ENCODE peak calls at places on chromosomes 11 and 22, in eight cellular contexts. E is HCT116, B is OCI-LY7, S is HL-60, F is endothelial cell of umbilical vein, H is sigmoid colon, T is HFFc6, R is left lung. O is an unnamed sample.

GRCh38 chr22:46744581-46744980 is 6.5 kb upstream of the CERK start:
- DNase-seq in E (no peak), B (no peak), S (no peak), F (no peak), H (no peak), T (no peak), R (no peak), O (no peak)

GRCh38 chr22:35448552-35448922 is 48.6 kb downstream of the MCM5 start:
- DNase-seq in E (no peak), B (no peak), S (no peak), F (no peak), H (no peak), T (no peak), R (no peak), O (no peak)

GRCh38 chr22:28075260-28075981 is 156.4 kb upstream of the PITPNB start:
- DNase-seq in E (no peak), B (no peak), S (no peak), F (peak), H (peak), T (peak), R (peak), O (no peak)

GRCh38 chr11:126431401-126432064 is 76.0 kb downstream of the ST3GAL4 start:
- DNase-seq in E (no peak), B (no peak), S (no peak), F (peak), H (peak), T (peak), R (no peak), O (no peak)

GRCh38 chr11:125401746-125402145 is 94.3 kb downstream of the FEZ1 start:
- DNase-seq in E (no peak), B (no peak), S (no peak), F (no peak), H (no peak), T (no peak), R (no peak), O (no peak)

GRCh38 chr11:10982695-10983492 is 125.0 kb upstream of the ZBED5 start:
- DNase-seq in E (peak), B (no peak), S (no peak), F (no peak), H (no peak), T (no peak), R (no peak), O (no peak)

GRCh38 chr11:44519989-44520737 is 45.3 kb upstream of the CD82 start:
- DNase-seq in E (no peak), B (no peak), S (no peak), F (no peak), H (peak), T (no peak), R (peak), O (no peak)

GRCh38 chr11:122517403-122518379 is 137.8 kb upstream of the UBASH3B start:
- DNase-seq in E (no peak), B (no peak), S (no peak), F (no peak), H (no peak), T (no peak), R (no peak), O (no peak)

GRCh38 chr11:2929880-2930704 is 872 bp upstream of the PHLDA2 start:
- DNase-seq in E (peak), B (no peak), S (peak), F (peak), H (peak), T (peak), R (peak), O (peak)

GRCh38 chr11:82043316-82043715 is 690.3 kb downstream of the FAM181B start:
- DNase-seq in E (no peak), B (no peak), S (no peak), F (no peak), H (no peak), T (no peak), R (no peak), O (no peak)

GRCh38 chr22:38305481-38306448 is 11.5 kb downstream of the CSNK1E start:
- DNase-seq in E (no peak), B (peak), S (no peak), F (peak), H (no peak), T (no peak), R (no peak), O (no peak)

GRCh38 chr11:86288776-86289507 is 13.1 kb upstream of the HIKESHI start:
- DNase-seq in E (no peak), B (no peak), S (no peak), F (no peak), H (no peak), T (no peak), R (no peak), O (no peak)

GRCh38 chr22:23281406-23282088 is 101.2 kb downstream of the BCR start:
- DNase-seq in E (peak), B (peak), S (peak), F (peak), H (peak), T (peak), R (peak), O (no peak)

GRCh38 chr11:24324211-24324610 is 172.6 kb upstream of the LUZP2 start:
- DNase-seq in E (no peak), B (no peak), S (no peak), F (peak), H (no peak), T (no peak), R (no peak), O (no peak)

GRCh38 chr11:120211522-120212258 is 858 bp downstream of the OAF start:
- DNase-seq in E (no peak), B (no peak), S (no peak), F (peak), H (no peak), T (no peak), R (no peak), O (no peak)

GRCh38 chr22:25623310-25623734 is 58.8 kb downstream of the GRK3 start:
- DNase-seq in E (no peak), B (peak), S (no peak), F (no peak), H (no peak), T (no peak), R (no peak), O (no peak)

GRCh38 chr11:42410251-42410956 is 901.4 kb upstream of the API5 start:
- DNase-seq in E (no peak), B (peak), S (no peak), F (no peak), H (no peak), T (no peak), R (no peak), O (no peak)

GRCh38 chr11:17684550-17684949 is 34.8 kb upstream of the MYOD1 start:
- DNase-seq in E (no peak), B (no peak), S (no peak), F (no peak), H (no peak), T (no peak), R (no peak), O (no peak)

GRCh38 chr11:124961972-124962609 is 8.1 kb downstream of the CCDC15 start:
- DNase-seq in E (peak), B (peak), S (peak), F (peak), H (no peak), T (peak), R (no peak), O (no peak)

GRCh38 chr22:19713650-19714319 is 518 bp upstream of the SEPTIN5 start:
- DNase-seq in E (no peak), B (no peak), S (no peak), F (no peak), H (no peak), T (no peak), R (no peak), O (no peak)

GRCh38 chr11:119365071-119365591 is 16.4 kb downstream of the USP2 start:
- DNase-seq in E (no peak), B (peak), S (no peak), F (no peak), H (no peak), T (peak), R (no peak), O (no peak)

GRCh38 chr22:43109921-43110443 is 568 bp upstream of the BIK start:
- DNase-seq in E (no peak), B (no peak), S (no peak), F (no peak), H (no peak), T (no peak), R (no peak), O (no peak)

GRCh38 chr11:77407613-77408012 is 66.3 kb downstream of the PAK1 start:
- DNase-seq in E (peak), B (no peak), S (no peak), F (peak), H (no peak), T (peak), R (peak), O (no peak)

GRCh38 chr11:131137046-131137445 is 220.8 kb upstream of the SNX19 start:
- DNase-seq in E (no peak), B (no peak), S (no peak), F (no peak), H (no peak), T (peak), R (no peak), O (no peak)

GRCh38 chr11:67648140-67648795 is 2.3 kb downstream of the ACY3 start:
- DNase-seq in E (peak), B (peak), S (peak), F (no peak), H (no peak), T (no peak), R (peak), O (no peak)

GRCh38 chr11:99268895-99269294 is 248.1 kb downstream of the CNTN5 start:
- DNase-seq in E (no peak), B (no peak), S (no peak), F (no peak), H (no peak), T (no peak), R (no peak), O (no peak)

GRCh38 chr11:59669611-59670009 is 773 bp upstream of the PATL1 start:
- DNase-seq in E (no peak), B (no peak), S (no peak), F (no peak), H (peak), T (peak), R (peak), O (no peak)

GRCh38 chr11:128738942-128739341 is 45.1 kb downstream of the FLI1 start:
- DNase-seq in E (no peak), B (peak), S (no peak), F (no peak), H (no peak), T (no peak), R (no peak), O (no peak)

GRCh38 chr22:46052801-46053562 is 76.0 kb upstream of the WNT7B start:
- DNase-seq in E (no peak), B (peak), S (no peak), F (peak), H (peak), T (no peak), R (peak), O (peak)

GRCh38 chr11:17733261-17733660 is 1.3 kb upstream of the KCNC1 start:
- DNase-seq in E (no peak), B (no peak), S (no peak), F (no peak), H (peak), T (no peak), R (no peak), O (no peak)

GRCh38 chr11:75477614-75477935 is 44.6 kb upstream of the KLHL35 start:
- DNase-seq in E (no peak), B (no peak), S (no peak), F (no peak), H (no peak), T (no peak), R (no peak), O (no peak)

GRCh38 chr11:110297082-110297725 is 790 bp upstream of the RDX start:
- DNase-seq in E (no peak), B (no peak), S (no peak), F (no peak), H (no peak), T (peak), R (no peak), O (no peak)

GRCh38 chr11:71946144-71946571 is 17.3 kb downstream of the RNF121 start:
- DNase-seq in E (no peak), B (no peak), S (no peak), F (peak), H (no peak), T (peak), R (no peak), O (no peak)

GRCh38 chr22:39303892-39304671 is 15.3 kb downstream of the RPL3 start:
- DNase-seq in E (no peak), B (no peak), S (no peak), F (no peak), H (no peak), T (no peak), R (no peak), O (no peak)

GRCh38 chr22:39303358-39303757 is 16.1 kb downstream of the RPL3 start:
- DNase-seq in E (no peak), B (no peak), S (no peak), F (no peak), H (no peak), T (no peak), R (no peak), O (no peak)

GRCh38 chr22:39308614-39309363 is 10.6 kb downstream of the RPL3 start:
- DNase-seq in E (peak), B (no peak), S (peak), F (peak), H (peak), T (peak), R (peak), O (no peak)

GRCh38 chr22:39309364-39309861 is 10.0 kb downstream of the RPL3 start:
- DNase-seq in E (no peak), B (peak), S (no peak), F (no peak), H (no peak), T (peak), R (no peak), O (no peak)

GRCh38 chr22:39306456-39307361 is 12.7 kb downstream of the RPL3 start:
- DNase-seq in E (no peak), B (peak), S (no peak), F (peak), H (no peak), T (peak), R (no peak), O (no peak)
- TF ChIP-seq CTCF in E (peak), B (peak), S (peak), F (peak), H (no peak), T (peak), R (peak), O (peak)

GRCh38 chr22:50606126-50606525 is 5.5 kb downstream of the MAPK8IP2 start:
- DNase-seq in E (no peak), B (no peak), S (no peak), F (no peak), H (peak), T (no peak), R (no peak), O (peak)
- TF ChIP-seq CTCF in E (peak), B (peak), S (no peak), F (no peak), H (no peak), T (peak), R (no peak), O (peak)

GRCh38 chr11:112837162-112837826 is 123.9 kb upstream of the NCAM1 start:
- DNase-seq in E (peak), B (no peak), S (no peak), F (no peak), H (no peak), T (no peak), R (no peak), O (no peak)
- TF ChIP-seq CTCF in E (peak), B (peak), S (no peak), F (no peak), H (peak), T (no peak), R (no peak), O (peak)

GRCh38 chr22:36916034-36916433 is 2.6 kb downstream of the CSF2RB start:
- DNase-seq in E (no peak), B (no peak), S (no peak), F (no peak), H (no peak), T (no peak), R (no peak), O (no peak)

GRCh38 chr22:36922097-36922608 is 8.7 kb downstream of the CSF2RB start:
- DNase-seq in E (no peak), B (no peak), S (no peak), F (peak), H (no peak), T (no peak), R (no peak), O (no peak)

GRCh38 chr22:36922752-36923457 is 9.5 kb downstream of the CSF2RB start:
- DNase-seq in E (no peak), B (no peak), S (no peak), F (no peak), H (no peak), T (no peak), R (no peak), O (no peak)

GRCh38 chr22:36921309-36922096 is 8.1 kb downstream of the CSF2RB start:
- DNase-seq in E (no peak), B (peak), S (peak), F (peak), H (no peak), T (no peak), R (peak), O (no peak)

DNA sequence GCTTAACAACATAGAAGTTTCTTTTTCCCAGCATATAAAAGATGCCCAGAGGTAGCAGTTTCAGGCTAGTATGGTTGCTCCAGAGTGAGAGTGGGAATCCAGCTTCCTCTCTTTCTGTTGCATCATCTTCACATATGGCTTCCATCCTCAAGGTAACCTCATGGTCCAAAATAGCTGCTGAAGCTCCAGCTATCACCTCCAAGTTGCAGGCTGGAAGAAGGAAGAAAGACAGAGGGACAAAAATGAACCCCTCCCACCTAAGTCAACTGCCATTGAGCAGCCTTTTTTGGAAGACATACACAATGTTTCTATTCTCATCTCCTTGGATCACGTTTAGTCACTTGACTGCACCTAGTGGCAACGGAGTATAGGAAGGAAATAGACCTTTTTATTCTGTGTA is 5.3 kb downstream of the CSF2RB start:
- DNase-seq in E (no peak), B (no peak), S (peak), F (no peak), H (no peak), T (no peak), R (no peak), O (no peak)
- TF ChIP-seq CTCF in E (peak), B (peak), S (no peak), F (no peak), H (no peak), T (no peak), R (no peak), O (peak)

GRCh38 chr22:50626856-50627451 is 998 bp downstream of the ARSA start:
- DNase-seq in E (no peak), B (no peak), S (no peak), F (no peak), H (peak), T (no peak), R (no peak), O (no peak)

GRCh38 chr22:50627452-50627913 is 469 bp downstream of the ARSA start:
- DNase-seq in E (no peak), B (peak), S (no peak), F (no peak), H (peak), T (no peak), R (no peak), O (no peak)

GRCh38 chr22:50628543-50629134 is 687 bp upstream of the ARSA start:
- DNase-seq in E (no peak), B (no peak), S (no peak), F (no peak), H (peak), T (no peak), R (no peak), O (no peak)

GRCh38 chr22:50626314-50626855 is 1.6 kb downstream of the ARSA start:
- DNase-seq in E (no peak), B (no peak), S (no peak), F (no peak), H (peak), T (no peak), R (no peak), O (no peak)

DNA sequence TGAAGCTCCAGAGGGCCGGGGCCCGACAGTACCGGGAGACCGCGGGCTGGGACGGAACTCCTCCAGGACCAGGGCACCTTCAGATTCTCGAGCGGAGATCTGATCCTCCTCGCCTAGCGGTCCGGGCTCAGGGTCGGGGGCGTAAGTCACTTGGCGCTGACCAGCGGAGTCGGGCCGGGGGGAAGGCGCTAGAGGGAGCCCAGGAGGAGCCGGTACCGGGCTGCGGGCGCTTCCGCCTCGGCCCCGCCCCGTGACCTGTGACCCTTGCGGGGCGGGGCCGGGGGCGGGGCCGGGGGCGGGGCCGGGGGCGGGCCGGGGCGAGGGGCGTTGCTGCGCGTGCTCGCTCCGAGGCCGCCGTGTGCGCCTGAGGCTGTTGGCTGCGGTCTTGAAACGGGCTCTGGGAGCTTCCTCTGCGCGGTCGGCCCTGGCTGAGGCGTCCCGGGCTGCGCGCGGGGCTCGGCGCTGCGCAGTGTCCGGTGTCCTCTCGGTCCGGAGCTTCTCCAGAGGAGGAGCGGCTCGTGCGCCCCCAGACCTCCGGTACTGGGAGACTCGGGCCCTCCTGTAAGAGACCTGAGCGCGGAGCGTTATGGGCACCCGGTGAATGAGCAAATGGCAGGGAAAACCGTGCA is at the start of gene ARSA:
- DNase-seq in E (no peak), B (peak), S (peak), F (peak), H (peak), T (peak), R (peak), O (no peak)
- TF ChIP-seq CTCF in E (no peak), B (peak), S (no peak), F (peak), H (no peak), T (peak), R (no peak), O (peak)

GRCh38 chr11:7548659-7549283 is 35.0 kb downstream of the PPFIBP2 start:
- DNase-seq in E (peak), B (peak), S (no peak), F (no peak), H (no peak), T (no peak), R (no peak), O (no peak)
- TF ChIP-seq CTCF in E (peak), B (peak), S (peak), F (peak), H (no peak), T (peak), R (no peak), O (no peak)

DNA sequence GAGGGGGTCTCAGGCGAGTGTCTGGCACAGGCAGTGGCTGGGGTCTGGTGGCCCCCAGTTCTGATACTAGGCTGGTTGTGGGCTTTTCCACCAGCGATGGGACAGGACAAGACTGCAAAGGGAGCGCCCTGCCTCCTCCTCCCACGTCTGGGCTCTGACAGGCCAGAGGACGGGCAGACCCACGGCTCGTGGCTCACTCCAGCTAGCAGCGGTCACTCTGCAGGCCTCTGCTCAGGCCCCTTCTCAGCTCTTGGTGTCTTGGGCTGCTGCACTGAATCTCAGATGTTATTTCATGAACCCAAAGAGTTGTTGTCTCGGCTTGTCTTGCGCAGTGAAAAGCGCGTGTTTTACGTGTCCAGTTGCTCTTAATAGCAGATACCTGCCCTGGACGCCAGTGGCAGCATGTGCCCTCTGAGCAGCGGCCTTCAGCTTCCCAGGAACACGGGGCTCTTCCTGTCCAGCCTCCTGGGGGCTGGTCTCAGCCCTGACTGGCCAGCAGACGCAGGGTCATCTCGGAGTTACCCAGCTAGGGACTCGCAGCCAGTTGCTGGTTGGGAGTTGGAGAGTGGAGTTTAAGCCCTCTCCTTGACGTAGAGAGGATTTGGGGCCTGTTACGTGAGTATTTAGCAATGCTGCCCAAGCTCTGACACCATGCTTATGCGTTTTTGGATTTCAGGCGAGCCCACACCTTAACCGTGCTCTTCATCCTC is 9.6 kb downstream of the PTDSS2 start:
- DNase-seq in E (no peak), B (no peak), S (no peak), F (no peak), H (no peak), T (no peak), R (no peak), O (peak)
- TF ChIP-seq CTCF in E (no peak), B (no peak), S (no peak), F (no peak), H (no peak), T (no peak), R (no peak), O (no peak)

GRCh38 chr11:14789879-14790484 is 102.0 kb downstream of the CYP2R1 start:
- DNase-seq in E (no peak), B (peak), S (no peak), F (peak), H (no peak), T (peak), R (no peak), O (no peak)
- TF ChIP-seq CTCF in E (peak), B (peak), S (peak), F (peak), H (no peak), T (peak), R (peak), O (peak)

O was measured in chondrocyte.